ENCODE peak calls at places on chromosomes 2 and 18, in six cellular contexts. U is choroid plexus epithelial cell, R is colonic mucosa, P is heart right ventricle, H is tibial artery, K is lower leg skin. L is an unnamed sample.

GRCh38 chr2:30412392-30413321 is 34.4 kb upstream of the LCLAT1 start:
- DNase-seq in U (no peak), R (peak; percentile 46), P (peak; percentile 93), H (no peak), K (no peak), L (no peak)

GRCh38 chr2:186925514-186925913 is 76.5 kb upstream of the ZSWIM2 start:
- DNase-seq in U (no peak), R (no peak), P (no peak), H (no peak), K (no peak), L (no peak)

GRCh38 chr2:196925768-196926561 is 542 bp downstream of the PGAP1 start:
- DNase-seq in U (peak; percentile 35), R (peak; percentile 46), P (peak; percentile 26), H (peak; percentile 70), K (peak; percentile 27), L (no peak)

GRCh38 chr18:33928226-33928625 is 296.5 kb downstream of the NOL4 start:
- DNase-seq in U (peak; percentile 78), R (no peak), P (no peak), H (no peak), K (no peak), L (peak; percentile 6)

GRCh38 chr2:15728247-15728721 is 136.6 kb downstream of the DDX1 start:
- DNase-seq in U (no peak), R (no peak), P (no peak), H (no peak), K (no peak), L (no peak)

GRCh38 chr2:205629021-205629817 is 53.1 kb upstream of the NRP2 start:
- DNase-seq in U (no peak), R (no peak), P (no peak), H (no peak), K (no peak), L (no peak)

GRCh38 chr2:85523906-85524566 is 14.9 kb upstream of the MAT2A start:
- DNase-seq in U (peak; percentile 59), R (no peak), P (no peak), H (no peak), K (no peak), L (no peak)

GRCh38 chr18:80184243-80184772 is 63.0 kb downstream of the PARD6G start:
- DNase-seq in U (no peak), R (no peak), P (no peak), H (peak; percentile 54), K (no peak), L (no peak)

GRCh38 chr18:52339891-52340371 is at the start of gene DCC:
- DNase-seq in U (peak; percentile 65), R (peak; percentile 24), P (no peak), H (no peak), K (no peak), L (no peak)

GRCh38 chr18:7980136-7980535 is 413.0 kb downstream of the PTPRM start:
- DNase-seq in U (no peak), R (no peak), P (no peak), H (no peak), K (no peak), L (no peak)
- TF ChIP-seq CTCF in U (no peak), R (no peak), P (no peak), H (no peak), K (no peak), L (peak; percentile 40)

GRCh38 chr2:207765960-207766582 is 3.6 kb downstream of the FZD5 start:
- DNase-seq in U (no peak), R (no peak), P (no peak), H (no peak), K (no peak), L (no peak)
- H3K4me3 ChIP-seq in U (no peak overlapping the region), R (peak overlapping the region; percentile 86), P (no peak overlapping the region), H (no peak overlapping the region), K (no peak overlapping the region), L (peak overlapping the region; percentile 97)

GRCh38 chr18:40413160-40413559 is 1541.9 kb upstream of the PIK3C3 start:
- DNase-seq in U (peak; percentile 42), R (peak; percentile 24), P (no peak), H (no peak), K (no peak), L (no peak)
- TF ChIP-seq CTCF in U (peak; percentile 61), R (peak; percentile 41), P (peak; percentile 45), H (no peak), K (no peak), L (peak; percentile 58)

GRCh38 chr2:233332125-233332524 is 22.2 kb upstream of the DGKD start:
- DNase-seq in U (no peak), R (no peak), P (no peak), H (no peak), K (no peak), L (no peak)
- H3K4me3 ChIP-seq in U (no peak overlapping the region), R (no peak overlapping the region), P (no peak overlapping the region), H (no peak overlapping the region), K (no peak overlapping the region), L (no peak overlapping the region)

GRCh38 chr2:204277226-204277625 is 268.0 kb upstream of the PARD3B start:
- DNase-seq in U (no peak), R (no peak), P (no peak), H (no peak), K (no peak), L (no peak)

GRCh38 chr2:204282525-204282924 is 262.8 kb upstream of the PARD3B start:
- DNase-seq in U (peak; percentile 39), R (no peak), P (no peak), H (no peak), K (no peak), L (peak; percentile 70)

GRCh38 chr2:204282081-204282480 is 263.2 kb upstream of the PARD3B start:
- DNase-seq in U (no peak), R (no peak), P (no peak), H (no peak), K (no peak), L (no peak)

GRCh38 chr2:204274991-204275390 is 270.3 kb upstream of the PARD3B start:
- DNase-seq in U (no peak), R (no peak), P (no peak), H (no peak), K (no peak), L (no peak)

DNA sequence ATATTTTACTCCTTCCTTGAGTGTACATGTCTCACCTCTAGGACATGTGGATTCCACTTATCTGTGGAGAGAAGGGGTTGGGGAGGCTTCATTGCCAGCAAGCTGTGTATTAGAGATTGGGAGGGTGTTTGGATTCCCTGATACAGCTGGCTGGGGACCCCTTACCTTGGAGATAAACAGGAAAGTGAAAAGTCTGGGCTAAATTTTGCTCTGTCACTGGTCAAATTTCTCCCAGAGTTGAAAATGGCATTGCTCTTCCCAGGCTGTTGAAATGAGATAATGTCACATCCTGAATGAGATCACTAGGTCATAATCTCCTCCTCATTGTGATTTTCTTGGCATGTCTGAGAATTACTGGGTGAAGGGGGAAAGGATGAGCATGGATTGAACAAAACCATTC is 265.0 kb upstream of the PARD3B start:
- DNase-seq in U (no peak), R (no peak), P (no peak), H (no peak), K (no peak), L (no peak)
- TF ChIP-seq CTCF in U (no peak), R (no peak), P (no peak), H (no peak), K (no peak), L (no peak)

GRCh38 chr18:48958951-48959350 is 8.2 kb upstream of the SMAD7 start:
- DNase-seq in U (no peak), R (no peak), P (no peak), H (no peak), K (no peak), L (no peak)
- H3K4me3 ChIP-seq in U (no peak overlapping the region), R (no peak overlapping the region), P (no peak overlapping the region), H (no peak overlapping the region), K (no peak overlapping the region), L (no peak overlapping the region)

GRCh38 chr2:237096201-237096600 is 10.5 kb downstream of the COPS8 start:
- DNase-seq in U (no peak), R (no peak), P (no peak), H (no peak), K (no peak), L (no peak)

GRCh38 chr2:237091779-237092436 is 6.2 kb downstream of the COPS8 start:
- DNase-seq in U (peak; percentile 90), R (no peak), P (no peak), H (no peak), K (peak; percentile 74), L (peak; percentile 23)

GRCh38 chr2:237092506-237092905 is 6.8 kb downstream of the COPS8 start:
- DNase-seq in U (peak; percentile 18), R (no peak), P (no peak), H (no peak), K (no peak), L (no peak)

GRCh38 chr2:237090906-237091305 is 5.2 kb downstream of the COPS8 start:
- DNase-seq in U (peak; percentile 21), R (no peak), P (no peak), H (no peak), K (no peak), L (no peak)

GRCh38 chr2:237092920-237093781 is 7.5 kb downstream of the COPS8 start:
- DNase-seq in U (peak; percentile 90), R (no peak), P (peak; percentile 48), H (no peak), K (peak; percentile 68), L (no peak)
- TF ChIP-seq CTCF in U (peak; percentile 78), R (peak; percentile 22), P (peak; percentile 67), H (peak; percentile 40), K (peak; percentile 25), L (peak; percentile 51)

GRCh38 chr2:47033102-47033880 is 117.7 kb upstream of the MCFD2 start:
- DNase-seq in U (peak; percentile 19), R (no peak), P (no peak), H (no peak), K (no peak), L (no peak)
- H3K4me3 ChIP-seq in U (no peak overlapping the region), R (no peak overlapping the region), P (no peak overlapping the region), H (no peak overlapping the region), K (no peak overlapping the region), L (no peak overlapping the region)

DNA sequence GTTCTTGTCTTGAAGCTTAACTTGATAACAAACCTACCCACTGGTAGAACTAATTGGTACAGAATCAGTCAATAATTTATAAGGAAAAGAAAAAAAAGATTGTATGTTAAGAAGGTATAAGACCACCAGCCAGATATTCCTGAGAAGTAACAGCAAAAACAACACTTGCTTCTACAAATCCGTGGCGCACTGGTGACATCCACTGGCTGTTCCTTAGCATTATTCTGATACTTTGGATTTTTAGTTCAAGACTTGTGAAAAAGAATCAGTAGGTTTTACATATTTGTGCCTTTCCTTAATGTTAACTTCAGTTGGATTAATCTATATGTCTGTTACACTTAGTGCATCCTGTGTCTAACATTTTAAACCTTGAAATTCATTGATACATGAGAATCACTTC is 141.8 kb downstream of the GRB14 start:
- DNase-seq in U (peak; percentile 77), R (no peak), P (peak; percentile 19), H (no peak), K (no peak), L (peak; percentile 13)
- TF ChIP-seq CTCF in U (peak; percentile 73), R (no peak), P (peak; percentile 65), H (peak; percentile 40), K (no peak), L (peak; percentile 67)

L was measured in epithelial cell of proximal tubule.